ENCODE peak calls at places on chromosomes 11 and 22, in five cellular contexts. One of them, this sample, is unnamed.

GRCh38 chr11:10982695-10983492 is 125.0 kb upstream of the ZBED5 start:
- DNase-seq in upper lobe of right lung: no peak
- DNase-seq in testis: no peak
- DNase-seq in uterus: no peak
- DNase-seq in progenitor cell of endocrine pancreas: no peak
- DNase-seq in this sample: no peak

GRCh38 chr11:131473510-131473909 is 103.1 kb downstream of the NTM start:
- DNase-seq in uterus: no peak
- DNase-seq in progenitor cell of endocrine pancreas: no peak
- DNase-seq in upper lobe of right lung: no peak
- DNase-seq in testis: no peak
- DNase-seq in this sample: no peak

GRCh38 chr22:42719656-42720262 is 911 bp downstream of the A4GALT start:
- DNase-seq in uterus: peak; percentile 30
- DNase-seq in upper lobe of right lung: no peak
- DNase-seq in progenitor cell of endocrine pancreas: no peak
- DNase-seq in testis: no peak
- DNase-seq in this sample: no peak

GRCh38 chr11:134289167-134289566 is 13.0 kb downstream of the GLB1L3 start:
- DNase-seq in uterus: no peak
- DNase-seq in upper lobe of right lung: no peak
- DNase-seq in testis: no peak
- DNase-seq in progenitor cell of endocrine pancreas: no peak
- DNase-seq in this sample: no peak

GRCh38 chr11:34044664-34045485 is 6.7 kb upstream of the CAPRIN1 start:
- DNase-seq in uterus: no peak
- DNase-seq in upper lobe of right lung: peak; percentile 69
- DNase-seq in progenitor cell of endocrine pancreas: no peak
- DNase-seq in testis: no peak
- DNase-seq in this sample: no peak

GRCh38 chr11:111019931-111020381 is 225.6 kb upstream of the POU2AF2 start:
- DNase-seq in upper lobe of right lung: no peak
- DNase-seq in testis: no peak
- DNase-seq in progenitor cell of endocrine pancreas: no peak
- DNase-seq in uterus: no peak
- DNase-seq in this sample: no peak

GRCh38 chr11:108693852-108694251 is 29.0 kb downstream of the DDX10 start:
- DNase-seq in testis: no peak
- DNase-seq in progenitor cell of endocrine pancreas: no peak
- DNase-seq in uterus: no peak
- DNase-seq in upper lobe of right lung: no peak
- DNase-seq in this sample: no peak

GRCh38 chr22:38611559-38611958 is 41.6 kb upstream of the DMC1 start:
- DNase-seq in progenitor cell of endocrine pancreas: no peak
- DNase-seq in upper lobe of right lung: no peak
- DNase-seq in uterus: no peak
- DNase-seq in testis: no peak
- DNase-seq in this sample: no peak

GRCh38 chr11:68844801-68845200 is 3.1 kb upstream of the CPT1A start:
- DNase-seq in upper lobe of right lung: no peak
- DNase-seq in progenitor cell of endocrine pancreas: no peak
- DNase-seq in testis: no peak
- DNase-seq in uterus: no peak
- DNase-seq in this sample: no peak

GRCh38 chr11:79845002-79845709 is 404.3 kb upstream of the TENM4 start:
- DNase-seq in testis: no peak
- DNase-seq in upper lobe of right lung: no peak
- DNase-seq in progenitor cell of endocrine pancreas: no peak
- DNase-seq in uterus: no peak
- DNase-seq in this sample: no peak

GRCh38 chr22:44372611-44373010 is 59.9 kb upstream of the SHISAL1 start:
- DNase-seq in testis: no peak
- DNase-seq in progenitor cell of endocrine pancreas: no peak
- DNase-seq in uterus: no peak
- DNase-seq in upper lobe of right lung: peak; percentile 6
- DNase-seq in this sample: no peak

GRCh38 chr11:10323793-10324170 is 18.9 kb downstream of the ADM start:
- DNase-seq in upper lobe of right lung: no peak
- DNase-seq in uterus: no peak
- DNase-seq in testis: no peak
- DNase-seq in progenitor cell of endocrine pancreas: no peak
- DNase-seq in this sample: no peak

DNA sequence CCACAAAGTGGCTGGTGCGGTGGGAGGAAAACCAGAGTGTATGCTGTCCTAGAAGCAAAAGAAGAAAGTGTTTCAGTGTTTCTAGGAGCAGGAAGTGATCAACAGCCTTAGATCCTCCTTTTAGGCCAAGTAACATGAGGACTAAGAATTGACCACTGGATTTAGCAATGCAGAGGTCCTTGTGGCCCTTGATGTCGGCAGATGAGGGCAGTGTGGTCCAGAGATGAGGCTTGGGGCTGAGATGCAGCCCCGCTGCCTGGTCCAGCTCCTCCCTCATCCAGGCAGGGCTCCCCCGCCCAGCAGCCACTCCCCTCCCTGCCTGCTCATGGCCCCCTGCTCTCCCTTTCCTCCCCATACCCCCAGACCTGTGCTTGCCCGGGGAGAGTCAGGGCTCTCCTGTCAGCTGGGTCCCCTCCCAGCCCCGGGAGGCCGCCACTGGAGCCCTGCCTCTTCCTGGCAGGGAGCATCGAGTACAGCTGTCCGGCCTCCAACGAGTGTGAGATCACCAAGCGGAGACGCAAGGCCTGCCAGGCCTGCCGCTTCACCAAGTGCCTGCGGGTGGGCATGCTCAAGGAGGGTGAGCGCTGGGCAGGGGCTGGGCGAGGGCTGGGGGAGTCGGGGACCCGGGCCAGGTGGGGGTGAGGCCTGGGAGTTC is 3.7 kb downstream of the TRMT112 start:
- DNase-seq in upper lobe of right lung: peak; percentile 69
- DNase-seq in progenitor cell of endocrine pancreas: no peak
- DNase-seq in uterus: no peak
- DNase-seq in testis: peak; percentile 55
- DNase-seq in this sample: no peak
- TF ChIP-seq CTCF in upper lobe of right lung: no peak
- TF ChIP-seq CTCF in progenitor cell of endocrine pancreas: no peak
- TF ChIP-seq CTCF in uterus: no peak
- TF ChIP-seq CTCF in testis: no peak
- TF ChIP-seq CTCF in this sample: no peak

GRCh38 chr11:120835601-120836228 is 188.2 kb upstream of the TBCEL start:
- DNase-seq in uterus: no peak
- DNase-seq in progenitor cell of endocrine pancreas: no peak
- DNase-seq in upper lobe of right lung: no peak
- DNase-seq in testis: no peak
- DNase-seq in this sample: peak; percentile 80
- TF ChIP-seq CTCF in uterus: no peak
- TF ChIP-seq CTCF in progenitor cell of endocrine pancreas: no peak
- TF ChIP-seq CTCF in upper lobe of right lung: no peak
- TF ChIP-seq CTCF in testis: no peak
- TF ChIP-seq CTCF in this sample: no peak

DNA sequence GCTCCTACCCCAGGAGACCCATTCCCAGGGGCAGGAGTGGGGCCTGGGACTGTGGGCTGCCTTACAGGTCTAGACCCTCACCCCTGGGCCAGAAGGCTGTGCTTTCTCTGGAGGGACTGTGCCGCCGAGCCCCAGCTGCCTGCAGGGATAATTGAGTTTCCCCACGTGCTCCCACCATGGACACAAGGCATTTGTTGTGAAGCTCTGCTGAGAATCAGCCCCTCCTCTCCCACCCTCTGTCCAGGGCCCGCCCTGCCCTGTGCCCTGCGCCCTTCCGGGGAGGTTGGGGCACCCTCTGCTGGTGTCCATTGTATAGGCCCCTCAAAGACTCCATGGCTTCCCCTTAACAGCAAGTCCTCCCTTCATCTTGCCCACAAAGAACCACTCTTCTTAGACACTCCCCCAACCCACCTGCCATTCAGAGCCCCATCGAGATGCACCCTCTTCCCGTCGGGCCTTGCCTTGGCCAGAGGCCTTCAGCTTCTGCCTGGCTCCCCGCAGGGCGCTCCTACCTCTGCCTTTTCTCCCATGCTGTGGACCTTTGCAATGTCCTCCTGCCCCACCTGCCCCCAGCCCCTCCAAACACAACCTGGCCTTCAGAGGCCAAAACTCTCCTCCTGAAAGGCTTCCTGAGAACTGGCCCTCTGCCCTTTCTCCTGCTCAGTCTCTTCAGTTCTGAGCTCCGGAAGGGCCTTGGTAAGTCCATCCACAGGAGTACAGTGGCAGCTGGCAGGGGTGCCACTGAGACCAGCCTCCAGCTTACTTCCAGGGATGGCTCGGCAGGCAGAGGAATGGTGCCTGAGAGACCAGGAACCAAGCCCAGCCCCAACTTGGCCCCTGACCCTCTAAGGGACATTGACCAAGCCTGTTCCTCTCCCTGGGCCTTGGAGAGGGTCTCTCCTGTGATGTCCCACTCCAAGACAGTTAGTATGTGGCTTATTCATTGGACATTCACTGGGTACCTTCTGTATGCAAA is 22.4 kb downstream of the DUSP8 start:
- DNase-seq in uterus: no peak
- DNase-seq in upper lobe of right lung: no peak
- DNase-seq in testis: no peak
- DNase-seq in progenitor cell of endocrine pancreas: no peak
- DNase-seq in this sample: no peak
- TF ChIP-seq CTCF in uterus: no peak
- TF ChIP-seq CTCF in upper lobe of right lung: no peak
- TF ChIP-seq CTCF in testis: no peak
- TF ChIP-seq CTCF in progenitor cell of endocrine pancreas: no peak
- TF ChIP-seq CTCF in this sample: peak; percentile 27

GRCh38 chr11:128886401-128887119 is 4.6 kb upstream of the KCNJ5 start:
- DNase-seq in uterus: no peak
- DNase-seq in testis: peak; percentile 59
- DNase-seq in upper lobe of right lung: no peak
- DNase-seq in progenitor cell of endocrine pancreas: no peak
- DNase-seq in this sample: no peak
- TF ChIP-seq CTCF in uterus: no peak
- TF ChIP-seq CTCF in testis: no peak
- TF ChIP-seq CTCF in upper lobe of right lung: no peak
- TF ChIP-seq CTCF in progenitor cell of endocrine pancreas: peak; percentile 52
- TF ChIP-seq CTCF in this sample: peak; percentile 20

DNA sequence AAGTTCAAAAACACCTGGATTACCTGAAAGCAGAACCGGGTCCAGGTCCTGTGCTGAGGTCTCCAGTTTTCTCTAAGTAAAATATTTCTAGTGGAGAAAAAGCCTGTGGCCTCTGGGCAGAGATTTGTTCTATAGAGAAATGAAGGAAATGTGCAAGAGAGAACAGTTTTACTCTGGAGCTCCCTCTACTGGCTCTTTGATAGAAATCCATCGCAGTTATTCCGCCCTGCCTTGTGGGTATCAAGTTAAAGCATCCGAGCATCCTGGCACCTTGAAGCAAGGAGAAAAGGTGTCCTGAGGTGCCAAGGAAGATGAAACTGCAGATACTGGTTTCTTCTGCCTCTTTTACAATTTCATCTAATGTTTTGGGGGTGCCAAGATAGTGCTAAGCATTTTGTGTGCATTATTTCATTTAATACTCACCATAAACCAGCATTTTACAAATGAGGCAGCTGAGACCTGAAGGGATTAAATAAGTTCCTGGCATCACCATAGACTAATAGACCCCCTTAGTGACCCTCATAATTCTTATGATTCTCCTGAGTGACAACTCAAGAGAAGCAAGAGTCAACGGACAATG is 113.1 kb upstream of the HSD17B12 start:
- DNase-seq in progenitor cell of endocrine pancreas: no peak
- DNase-seq in testis: no peak
- DNase-seq in upper lobe of right lung: no peak
- DNase-seq in uterus: no peak
- DNase-seq in this sample: peak; percentile 72
- TF ChIP-seq CTCF in progenitor cell of endocrine pancreas: peak; percentile 75
- TF ChIP-seq CTCF in testis: peak; percentile 58
- TF ChIP-seq CTCF in upper lobe of right lung: peak; percentile 73
- TF ChIP-seq CTCF in uterus: peak; percentile 52
- TF ChIP-seq CTCF in this sample: peak; percentile 72

GRCh38 chr22:35456757-35457156 is 56.8 kb downstream of the MCM5 start:
- DNase-seq in progenitor cell of endocrine pancreas: no peak
- DNase-seq in testis: no peak
- DNase-seq in upper lobe of right lung: no peak
- DNase-seq in uterus: no peak
- DNase-seq in this sample: no peak

GRCh38 chr22:35452810-35453743 is 53.1 kb downstream of the MCM5 start:
- DNase-seq in testis: no peak
- DNase-seq in progenitor cell of endocrine pancreas: no peak
- DNase-seq in uterus: no peak
- DNase-seq in upper lobe of right lung: no peak
- DNase-seq in this sample: no peak

GRCh38 chr22:35452351-35452781 is 52.4 kb downstream of the MCM5 start:
- DNase-seq in progenitor cell of endocrine pancreas: no peak
- DNase-seq in testis: no peak
- DNase-seq in upper lobe of right lung: peak; percentile 85
- DNase-seq in uterus: no peak
- DNase-seq in this sample: no peak

GRCh38 chr22:35455529-35455928 is 55.6 kb downstream of the MCM5 start:
- DNase-seq in uterus: no peak
- DNase-seq in progenitor cell of endocrine pancreas: no peak
- DNase-seq in upper lobe of right lung: no peak
- DNase-seq in testis: no peak
- DNase-seq in this sample: no peak

GRCh38 chr22:35454416-35455054 is 54.6 kb downstream of the MCM5 start:
- DNase-seq in upper lobe of right lung: no peak
- DNase-seq in testis: peak; percentile 16
- DNase-seq in uterus: no peak
- DNase-seq in progenitor cell of endocrine pancreas: no peak
- DNase-seq in this sample: no peak
- TF ChIP-seq CTCF in upper lobe of right lung: peak; percentile 36
- TF ChIP-seq CTCF in testis: no peak
- TF ChIP-seq CTCF in uterus: peak; percentile 27
- TF ChIP-seq CTCF in progenitor cell of endocrine pancreas: no peak
- TF ChIP-seq CTCF in this sample: no peak

GRCh38 chr11:60561254-60561653 is 46.1 kb downstream of the MS4A13 start:
- DNase-seq in progenitor cell of endocrine pancreas: no peak
- DNase-seq in upper lobe of right lung: no peak
- DNase-seq in testis: no peak
- DNase-seq in uterus: no peak
- DNase-seq in this sample: no peak

GRCh38 chr11:60566773-60567172 is 51.6 kb downstream of the MS4A13 start:
- DNase-seq in upper lobe of right lung: no peak
- DNase-seq in testis: no peak
- DNase-seq in progenitor cell of endocrine pancreas: no peak
- DNase-seq in uterus: no peak
- DNase-seq in this sample: no peak

GRCh38 chr11:60563553-60564235 is 48.5 kb downstream of the MS4A13 start:
- DNase-seq in uterus: no peak
- DNase-seq in testis: no peak
- DNase-seq in upper lobe of right lung: no peak
- DNase-seq in progenitor cell of endocrine pancreas: no peak
- DNase-seq in this sample: no peak
- TF ChIP-seq CTCF in uterus: no peak
- TF ChIP-seq CTCF in testis: no peak
- TF ChIP-seq CTCF in upper lobe of right lung: no peak
- TF ChIP-seq CTCF in progenitor cell of endocrine pancreas: no peak
- TF ChIP-seq CTCF in this sample: no peak

DNA sequence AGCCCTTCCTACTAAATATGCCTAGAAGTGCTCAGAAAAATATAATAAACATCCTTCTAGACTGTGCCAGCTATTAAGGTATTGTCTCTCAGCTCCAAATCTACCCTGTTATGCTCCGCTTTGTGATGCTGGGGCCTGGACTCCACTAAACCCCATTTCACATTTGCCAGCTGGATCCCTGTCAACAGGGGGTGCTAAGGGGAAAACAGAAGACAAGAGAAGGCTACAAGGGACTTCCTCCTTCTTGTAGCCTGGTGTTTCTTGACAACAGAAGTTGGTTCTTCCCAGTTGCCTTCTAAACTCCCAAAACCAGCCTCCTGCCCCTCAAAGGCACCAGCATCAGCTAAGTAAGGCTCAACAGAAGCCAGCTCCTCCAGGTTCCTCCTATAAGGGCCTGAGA is 5.2 kb downstream of the NUMA1 start:
- DNase-seq in testis: no peak
- DNase-seq in progenitor cell of endocrine pancreas: no peak
- DNase-seq in upper lobe of right lung: no peak
- DNase-seq in uterus: no peak
- DNase-seq in this sample: no peak
- TF ChIP-seq CTCF in testis: no peak
- TF ChIP-seq CTCF in progenitor cell of endocrine pancreas: no peak
- TF ChIP-seq CTCF in upper lobe of right lung: no peak
- TF ChIP-seq CTCF in uterus: no peak
- TF ChIP-seq CTCF in this sample: peak; percentile 47